ENCODE peak calls at places on chromosomes 4 and X, in eight cellular contexts. K is occipital lobe; J is CD14-positive monocyte; R is effector CD8-positive, alpha-beta T cell; U is adrenal gland; F is HEK293T; T is retina; A is tibial artery. C is an unnamed sample.
A peak's percentile ranks its signal among the peaks of the same experiment; 100 is the strongest.

GRCh38 chrX:134101636-134102035 is 116.2 kb upstream of the GPC3 start:
- DNase-seq in U (no peak), J (no peak), A (no peak), R (no peak), F (no peak), K (no peak), T (no peak), C (no peak)

GRCh38 chr4:139853309-139853708 is 187.7 kb downstream of the MGST2 start:
- DNase-seq in J (no peak), K (no peak), U (no peak), F (no peak), R (no peak), A (no peak), T (no peak), C (no peak)

GRCh38 chr4:98125585-98125984 is 17.7 kb downstream of the STPG2 start:
- DNase-seq in T (no peak), A (no peak), K (no peak), J (no peak), F (no peak), U (no peak), R (no peak), C (no peak)

GRCh38 chr4:159006202-159006601 is 96.7 kb upstream of the RAPGEF2 start:
- DNase-seq in R (no peak), A (no peak), T (no peak), K (no peak), U (no peak), F (no peak), J (no peak), C (no peak)

GRCh38 chr4:163542275-163542674 is 47.8 kb downstream of the TMA16 start:
- DNase-seq in F (no peak), U (no peak), A (no peak), J (no peak), T (no peak), R (no peak), K (no peak), C (no peak)

GRCh38 chr4:14831447-14831846 is 170.8 kb upstream of the CPEB2 start:
- DNase-seq in R (no peak), K (no peak), J (no peak), T (no peak), F (no peak), A (no peak), U (no peak), C (no peak)

GRCh38 chrX:48076343-48076742 is 4.9 kb upstream of the ZNF630 start:
- DNase-seq in F (no peak), T (no peak), A (no peak), J (no peak), R (no peak), K (no peak), U (no peak), C (no peak)

GRCh38 chr4:154189346-154189745 is 302.3 kb downstream of the DCHS2 start:
- DNase-seq in T (no peak), A (no peak), F (no peak), K (no peak), U (no peak), R (no peak), J (no peak), C (no peak)

GRCh38 chr4:25180524-25181131 is 20.4 kb upstream of the SEPSECS start:
- DNase-seq in T (no peak), U (no peak), F (peak; percentile 28), A (no peak), J (no peak), K (no peak), R (no peak), C (peak; percentile 7)

GRCh38 chr4:170137466-170137865 is 47.7 kb upstream of the AADAT start:
- DNase-seq in J (no peak), K (no peak), F (no peak), U (no peak), T (no peak), R (no peak), A (no peak), C (no peak)

GRCh38 chr4:16844796-16845586 is 53.5 kb downstream of the LDB2 start:
- DNase-seq in K (no peak), F (no peak), J (no peak), U (no peak), R (no peak), T (peak; percentile 22), A (no peak), C (no peak)

GRCh38 chr4:110289601-110290100 is 91.2 kb upstream of the ELOVL6 start:
- DNase-seq in R (no peak), T (no peak), J (no peak), K (no peak), F (no peak), A (no peak), U (no peak), C (no peak)

GRCh38 chr4:124459196-124459921 is 253.2 kb downstream of the ANKRD50 start:
- DNase-seq in U (no peak), K (no peak), J (no peak), T (no peak), A (no peak), R (no peak), F (no peak), C (no peak)

GRCh38 chrX:37787353-37787869 is 7.6 kb downstream of the CYBB start:
- DNase-seq in K (no peak), A (no peak), R (no peak), U (no peak), F (no peak), T (no peak), J (peak; percentile 51), C (no peak)

GRCh38 chr4:180665994-180666818 is 1577.0 kb upstream of the TENM3 start:
- DNase-seq in R (no peak), K (no peak), A (no peak), T (peak; percentile 65), F (peak; percentile 47), U (no peak), J (no peak), C (no peak)

GRCh38 chr4:122783301-122784215 is 43.1 kb upstream of the FGF2 start:
- DNase-seq in T (peak; percentile 51), A (peak; percentile 53), J (no peak), F (no peak), U (peak; percentile 26), R (no peak), K (no peak), C (no peak)

GRCh38 chr4:183422962-183423653 is 21.3 kb upstream of the CDKN2AIP start:
- DNase-seq in A (no peak), K (no peak), F (no peak), J (no peak), R (no peak), U (no peak), T (no peak), C (no peak)

C was measured in T follicular helper cell.